ENCODE peak calls at places on chromosomes 5 and 9, in nine cellular contexts. X, F, Y, A, Q, S, V, D and I are unnamed samples.

GRCh38 chr9:125049212-125049611 is 94.1 kb downstream of the SCAI start:
- DNase-seq in X (no peak), F (no peak), Y (no peak), A (no peak), Q (no peak), S (no peak), V (no peak), D (no peak), I (no peak)

GRCh38 chr9:110370316-110370715 is 32.7 kb upstream of the TXNDC8 start:
- DNase-seq in X (no peak), F (no peak), Y (no peak), A (no peak), Q (no peak), S (no peak), V (no peak), D (no peak), I (no peak)

GRCh38 chr5:52725781-52726180 is 61.9 kb upstream of the ITGA1 start:
- DNase-seq in X (no peak), F (no peak), Y (no peak), A (peak), Q (no peak), S (peak), V (peak), D (peak), I (no peak)

GRCh38 chr9:123651273-123651672 is 278.7 kb downstream of the DENND1A start:
- DNase-seq in X (no peak), F (peak), Y (no peak), A (no peak), Q (no peak), S (peak), V (no peak), D (no peak), I (no peak)

GRCh38 chr5:75023368-75024159 is 28.8 kb downstream of the GCNT4 start:
- DNase-seq in X (no peak), F (no peak), Y (no peak), A (no peak), Q (no peak), S (peak), V (no peak), D (no peak), I (no peak)

GRCh38 chr5:139222346-139222745 is 24.2 kb upstream of the SIL1 start:
- DNase-seq in X (no peak), F (no peak), Y (no peak), A (no peak), Q (no peak), S (no peak), V (no peak), D (no peak), I (no peak)

GRCh38 chr5:100595152-100595811 is 60.1 kb downstream of the FAM174A start:
- DNase-seq in X (no peak), F (no peak), Y (peak), A (peak), Q (no peak), S (peak), V (peak), D (peak), I (no peak)

GRCh38 chr5:124906339-124907097 is 160.1 kb upstream of the ZNF608 start:
- DNase-seq in X (peak), F (no peak), Y (peak), A (peak), Q (no peak), S (peak), V (peak), D (peak), I (peak)

GRCh38 chr5:145975361-145976066 is 39.1 kb downstream of the SH3RF2 start:
- DNase-seq in X (no peak), F (no peak), Y (peak), A (peak), Q (no peak), S (no peak), V (peak), D (peak), I (no peak)

GRCh38 chr5:96934291-96934694 is 1.6 kb upstream of the LNPEP start:
- DNase-seq in X (no peak), F (no peak), Y (peak), A (peak), Q (no peak), S (no peak), V (no peak), D (no peak), I (no peak)

GRCh38 chr9:130341839-130342713 is 76.5 kb downstream of the HMCN2 start:
- DNase-seq in X (no peak), F (no peak), Y (no peak), A (no peak), Q (no peak), S (no peak), V (no peak), D (no peak), I (no peak)

GRCh38 chr5:176416123-176416924 is at the start of gene CLTB:
- DNase-seq in X (peak), F (peak), Y (peak), A (peak), Q (no peak), S (peak), V (peak), D (peak), I (peak)
- TF ChIP-seq POLR2A in X (no peak), F (peak), Y (peak), A (peak), Q (peak), S (peak), V (peak), D (peak), I (peak)

GRCh38 chr9:21408817-21409216 is at the start of gene IFNA8:
- DNase-seq in X (no peak), F (no peak), Y (no peak), A (no peak), Q (no peak), S (no peak), V (no peak), D (no peak), I (no peak)

GRCh38 chr9:21414220-21414940 is 5.5 kb downstream of the IFNA8 start:
- DNase-seq in X (no peak), F (no peak), Y (no peak), A (no peak), Q (no peak), S (no peak), V (no peak), D (no peak), I (no peak)

GRCh38 chr9:21415492-21416267 is 6.8 kb downstream of the IFNA8 start:
- DNase-seq in X (no peak), F (no peak), Y (peak), A (no peak), Q (no peak), S (no peak), V (no peak), D (no peak), I (no peak)

GRCh38 chr9:21412109-21412508 is 3.2 kb downstream of the IFNA8 start:
- DNase-seq in X (no peak), F (no peak), Y (no peak), A (no peak), Q (no peak), S (no peak), V (no peak), D (no peak), I (no peak)

GRCh38 chr9:21413089-21414023 is 4.4 kb downstream of the IFNA8 start:
- DNase-seq in X (no peak), F (no peak), Y (no peak), A (no peak), Q (no peak), S (no peak), V (no peak), D (no peak), I (no peak)
- TF ChIP-seq POLR2A in X (no peak), F (no peak), Y (no peak), A (no peak), Q (no peak), S (no peak), V (no peak), D (no peak), I (no peak)

DNA sequence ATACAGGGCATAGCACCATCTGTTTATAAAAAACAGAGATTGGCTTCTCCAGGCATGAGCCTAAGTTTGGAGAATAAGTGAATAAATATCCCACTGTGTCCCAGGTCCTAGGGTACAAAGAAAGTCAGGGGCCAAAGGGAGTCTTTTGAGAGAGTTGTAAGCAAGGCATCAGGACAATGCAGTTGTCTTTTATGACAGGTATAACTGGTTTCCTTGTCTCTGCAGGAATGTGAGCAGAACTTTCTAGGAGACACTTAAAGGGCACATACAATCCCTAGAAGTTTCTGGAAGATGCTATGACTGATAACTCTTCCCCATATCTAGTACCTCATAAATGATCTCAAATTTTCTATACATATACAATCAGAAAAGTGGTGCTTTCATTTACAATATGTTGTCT is 245.6 kb upstream of the RGMB start:
- DNase-seq in X (no peak), F (no peak), Y (no peak), A (no peak), Q (no peak), S (no peak), V (no peak), D (no peak), I (no peak)
- TF ChIP-seq POLR2A in X (no peak), F (no peak), Y (no peak), A (no peak), Q (no peak), S (no peak), V (no peak), D (no peak), I (no peak)

DNA sequence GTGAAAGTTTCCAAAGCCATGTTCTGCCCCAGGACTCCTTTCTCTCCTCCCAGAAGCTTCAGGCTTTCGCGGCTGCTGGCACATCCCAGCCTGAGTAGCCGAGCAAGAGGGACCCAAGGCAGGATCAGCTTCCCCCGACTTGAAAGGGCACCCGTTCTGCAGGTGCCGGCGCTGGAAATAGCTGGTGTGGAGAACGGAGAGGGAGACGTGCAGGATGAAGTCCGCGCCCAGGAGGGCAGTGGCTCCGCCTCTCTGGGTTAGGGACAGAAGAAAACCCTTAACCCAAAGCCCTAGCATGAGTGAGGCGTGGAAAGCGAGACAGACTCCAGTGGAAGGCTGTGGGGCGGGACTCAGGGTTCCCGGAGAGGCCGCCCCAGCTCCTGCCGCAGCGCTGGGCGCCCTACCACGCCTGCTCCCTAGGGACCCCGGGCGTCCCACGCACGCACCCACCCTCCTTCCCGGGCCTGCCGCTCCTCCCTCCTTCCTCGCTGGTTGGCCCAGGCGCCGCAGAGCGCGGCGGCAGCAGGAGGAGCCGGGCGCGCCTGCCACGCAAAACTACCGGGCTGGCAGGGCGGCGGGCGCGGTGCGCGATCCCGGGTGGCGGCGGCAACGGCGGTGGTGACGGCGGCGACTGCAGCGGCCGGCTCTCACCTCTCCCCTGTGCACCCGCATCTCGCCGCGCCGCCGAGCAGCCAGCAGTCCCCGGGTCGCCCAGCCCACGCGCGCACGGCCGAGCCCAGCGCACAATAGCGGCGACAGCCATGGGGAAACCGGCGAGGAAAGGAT is at the start of gene SLC1A1:
- DNase-seq in X (peak), F (peak), Y (peak), A (peak), Q (no peak), S (peak), V (peak), D (peak), I (peak)
- TF ChIP-seq POLR2A in X (no peak), F (peak), Y (peak), A (peak), Q (no peak), S (peak), V (peak), D (no peak), I (peak)